ENCODE peak calls at places on chromosomes 7 and 10, in ten cellular contexts. M is BJ, U is heart right ventricle, D is coronary artery, T is right lobe of liver, F is transverse colon, W is fibroblast of lung, L is tibial artery, A is AG04450, B is A549. C is an unnamed sample.

GRCh38 chr7:55308186-55308929 is 56.8 kb upstream of the LANCL2 start:
- DNase-seq in M (peak), U (peak), D (no peak), A (no peak), W (peak), B (no peak), T (no peak), F (no peak), L (no peak), C (no peak)

GRCh38 chr7:148697256-148697841 is 1.4 kb upstream of the CUL1 start:
- DNase-seq in D (no peak), F (peak), L (peak), W (peak), M (no peak), B (no peak), T (no peak), A (no peak), U (peak), C (no peak)

GRCh38 chr10:105339669-105340068 is 698.6 kb downstream of the SORCS3 start:
- DNase-seq in F (no peak), B (no peak), L (no peak), M (no peak), W (no peak), U (no peak), D (no peak), A (no peak), T (no peak), C (no peak)

GRCh38 chr10:113086282-113086681 is 136.2 kb downstream of the TCF7L2 start:
- DNase-seq in M (no peak), A (no peak), D (no peak), F (no peak), B (peak), U (no peak), L (no peak), T (no peak), W (no peak), C (no peak)

GRCh38 chr10:69994262-69994661 is 58.4 kb upstream of the MACROH2A2 start:
- DNase-seq in W (peak), T (no peak), L (peak), B (peak), U (peak), A (no peak), F (peak), D (no peak), M (no peak), C (peak)

GRCh38 chr7:91266931-91267557 is 2.8 kb downstream of the FZD1 start:
- DNase-seq in W (peak), M (no peak), F (no peak), A (no peak), L (no peak), B (no peak), D (no peak), T (no peak), U (no peak), C (no peak)

GRCh38 chr10:5515948-5516761 is 8.6 kb upstream of the CALML3 start:
- DNase-seq in A (no peak), B (no peak), L (no peak), M (no peak), U (no peak), W (no peak), D (no peak), F (no peak), T (no peak), C (no peak)

GRCh38 chr7:132656846-132657776 is 80.8 kb upstream of the PLXNA4 start:
- DNase-seq in U (no peak), M (no peak), T (no peak), A (no peak), F (no peak), D (no peak), W (peak), B (peak), L (no peak), C (peak)

GRCh38 chr10:45154481-45154880 is 153.8 kb downstream of the ZNF22 start:
- DNase-seq in D (no peak), T (no peak), B (no peak), W (peak), L (no peak), F (no peak), A (no peak), U (no peak), M (no peak), C (no peak)

GRCh38 chr10:69944761-69945160 is 107.9 kb upstream of the MACROH2A2 start:
- DNase-seq in M (no peak), L (no peak), D (no peak), B (no peak), A (no peak), W (no peak), T (no peak), F (no peak), U (no peak), C (no peak)

GRCh38 chr7:29340691-29341090 is 146.1 kb downstream of the CHN2 start:
- DNase-seq in F (no peak), L (no peak), W (no peak), U (no peak), B (no peak), M (no peak), D (no peak), T (no peak), A (no peak), C (no peak)

GRCh38 chr10:86663576-86664369 is 4.5 kb upstream of the LDB3 start:
- DNase-seq in F (no peak), W (no peak), B (no peak), L (no peak), T (no peak), A (no peak), M (no peak), D (no peak), U (no peak), C (no peak)

GRCh38 chr7:42621543-42622219 is 290.2 kb downstream of the C7orf25 start:
- DNase-seq in M (no peak), L (no peak), W (peak), F (no peak), U (no peak), A (no peak), T (no peak), B (no peak), D (no peak), C (no peak)

GRCh38 chr7:105811189-105811847 is 65.1 kb downstream of the ATXN7L1 start:
- DNase-seq in U (no peak), T (no peak), L (no peak), D (no peak), W (no peak), B (no peak), A (no peak), M (no peak), F (no peak), C (no peak)

GRCh38 chr10:104518891-104519290 is 122.2 kb upstream of the SORCS3 start:
- DNase-seq in W (no peak), U (no peak), M (no peak), F (no peak), B (no peak), T (no peak), D (no peak), L (no peak), A (no peak), C (no peak)

GRCh38 chr10:106935978-106936451 is 228.5 kb downstream of the SORCS1 start:
- DNase-seq in F (no peak), M (no peak), W (no peak), A (no peak), B (no peak), D (no peak), L (no peak), T (no peak), U (no peak), C (no peak)

GRCh38 chr10:17599089-17599488 is 18.1 kb downstream of the HACD1 start:
- DNase-seq in W (peak), F (no peak), A (peak), B (peak), L (no peak), D (no peak), T (no peak), U (peak), M (no peak), C (no peak)

GRCh38 chr10:116111483-116112095 is 161.4 kb downstream of the GFRA1 start:
- DNase-seq in W (no peak), F (no peak), A (no peak), M (no peak), U (no peak), D (peak), L (no peak), B (no peak), T (no peak), C (no peak)

GRCh38 chr7:94649313-94649924 is 6.5 kb downstream of the SGCE start:
- DNase-seq in T (no peak), B (no peak), M (no peak), W (no peak), L (no peak), F (no peak), A (no peak), D (no peak), U (no peak), C (no peak)

GRCh38 chr7:18831381-18831901 is 286.0 kb downstream of the TWIST1 start:
- DNase-seq in B (no peak), W (peak), L (peak), U (peak), T (no peak), D (no peak), A (no peak), F (no peak), M (no peak), C (no peak)

GRCh38 chr7:43201912-43202311 is 89.5 kb downstream of the HECW1 start:
- DNase-seq in U (no peak), T (no peak), M (no peak), A (peak), B (no peak), D (no peak), W (peak), L (no peak), F (no peak), C (no peak)

GRCh38 chr10:63416376-63416775 is 49.4 kb downstream of the JMJD1C start:
- DNase-seq in F (no peak), D (no peak), A (no peak), B (no peak), W (peak), T (no peak), L (no peak), U (no peak), M (no peak), C (no peak)

GRCh38 chr10:70348228-70348850 is 34.1 kb downstream of the LRRC20 start:
- DNase-seq in U (peak), D (no peak), L (no peak), F (no peak), A (no peak), B (peak), T (no peak), W (peak), M (no peak), C (peak)

GRCh38 chr7:156827587-156828203 is 65.3 kb downstream of the LMBR1 start:
- DNase-seq in T (no peak), B (peak), D (no peak), L (no peak), W (peak), A (no peak), M (no peak), F (no peak), U (no peak), C (no peak)

GRCh38 chr10:95394161-95394880 is 103.5 kb upstream of the PDLIM1 start:
- DNase-seq in F (no peak), A (no peak), M (no peak), U (no peak), B (peak), D (no peak), W (no peak), L (no peak), T (no peak), C (peak)

GRCh38 chr7:90777075-90777864 is 181.1 kb downstream of the CDK14 start:
- DNase-seq in L (no peak), B (no peak), F (no peak), W (no peak), D (no peak), A (no peak), U (no peak), M (no peak), T (no peak), C (no peak)

GRCh38 chr10:127346604-127347003 is 150.2 kb upstream of the INSYN2A start:
- DNase-seq in U (no peak), M (no peak), A (no peak), D (no peak), L (no peak), B (no peak), W (no peak), T (no peak), F (no peak), C (no peak)

GRCh38 chr10:59997807-59998525 is 91.6 kb upstream of the CCDC6 start:
- DNase-seq in M (no peak), D (no peak), B (no peak), L (no peak), W (no peak), T (no peak), U (no peak), F (peak), A (no peak), C (no peak)

GRCh38 chr7:51545131-51545530 is 228.5 kb upstream of the COBL start:
- DNase-seq in M (no peak), U (no peak), W (no peak), A (no peak), T (no peak), L (no peak), F (no peak), B (no peak), D (no peak), C (no peak)

GRCh38 chr7:4246536-4246935 is 435.6 kb upstream of the FOXK1 start:
- DNase-seq in W (no peak), A (no peak), T (no peak), B (no peak), M (no peak), U (no peak), L (peak), D (no peak), F (no peak), C (no peak)

GRCh38 chr10:5497948-5498730 is 1.2 kb downstream of the CALML5 start:
- DNase-seq in M (no peak), T (no peak), W (no peak), F (no peak), D (peak), A (no peak), L (no peak), B (no peak), U (no peak), C (no peak)

GRCh38 chr7:101400751-101401150 is 38.1 kb downstream of the COL26A1 start:
- DNase-seq in U (no peak), B (no peak), W (no peak), L (no peak), T (no peak), F (no peak), A (no peak), D (no peak), M (no peak), C (no peak)

GRCh38 chr10:101901340-101901739 is 57.7 kb upstream of the KCNIP2 start:
- DNase-seq in F (no peak), L (no peak), U (no peak), T (no peak), D (no peak), B (no peak), M (no peak), W (no peak), A (no peak), C (no peak)

GRCh38 chr10:123835575-123835974 is 56.0 kb downstream of the CPXM2 start:
- DNase-seq in M (no peak), L (no peak), F (no peak), W (no peak), D (no peak), B (no peak), T (no peak), A (no peak), U (no peak), C (no peak)

GRCh38 chr7:27158436-27159277 is 2.2 kb upstream of the HOXA7 start:
- DNase-seq in L (no peak), F (peak), D (no peak), T (no peak), W (no peak), U (no peak), B (no peak), A (no peak), M (no peak), C (no peak)

GRCh38 chr10:52533986-52534385 is 219.9 kb downstream of the DKK1 start:
- DNase-seq in T (no peak), M (no peak), W (no peak), A (no peak), D (no peak), U (no peak), F (no peak), L (no peak), B (no peak), C (no peak)

GRCh38 chr10:92691042-92691590 is 1.4 kb downstream of the HHEX start:
- DNase-seq in L (peak), A (no peak), T (peak), W (no peak), F (no peak), B (no peak), U (no peak), D (no peak), M (no peak), C (no peak)

GRCh38 chr7:142569851-142570250 is 179.4 kb upstream of the PRSS1 start:
- DNase-seq in T (no peak), W (no peak), L (no peak), M (no peak), F (no peak), D (no peak), U (no peak), A (no peak), B (no peak), C (no peak)

GRCh38 chr10:100670828-100671479 is 74.4 kb upstream of the PAX2 start:
- DNase-seq in U (no peak), M (no peak), L (no peak), A (no peak), F (peak), T (peak), B (peak), W (no peak), D (no peak), C (peak)

GRCh38 chr7:133984023-133984422 is 143.1 kb upstream of the LRGUK start:
- DNase-seq in U (no peak), M (no peak), F (no peak), A (no peak), B (no peak), W (no peak), T (no peak), L (no peak), D (no peak), C (no peak)
- TF ChIP-seq CTCF in U (no peak), M (no peak), F (no peak), A (no peak), B (no peak), W (no peak), T (no peak), L (no peak), D (no peak), C (no peak)

DNA sequence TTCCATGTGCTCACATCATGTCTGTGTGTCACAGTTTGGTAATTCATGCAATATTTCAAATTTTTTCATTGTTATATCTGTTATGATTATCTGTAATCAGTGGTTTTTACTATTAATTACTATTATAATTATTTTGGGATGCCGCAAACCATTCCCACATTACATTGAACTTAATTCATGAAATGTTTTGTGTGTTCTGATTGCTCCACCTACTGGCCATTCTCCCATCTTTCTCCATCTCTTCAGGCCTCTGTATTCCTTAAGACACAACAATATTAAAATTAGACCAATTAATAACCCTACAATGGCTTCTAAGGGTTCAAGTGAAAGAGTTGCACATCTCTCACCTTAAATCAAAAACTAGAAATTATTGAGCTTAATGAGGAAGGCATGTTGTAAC is 398.5 kb downstream of the PCDH15 start:
- DNase-seq in A (no peak), W (peak), B (peak), M (no peak), D (no peak), L (no peak), F (no peak), T (no peak), U (no peak), C (peak)
- TF ChIP-seq CTCF in A (peak), W (peak), B (peak), M (peak), D (no peak), L (no peak), F (no peak), T (peak), U (peak), C (peak)

GRCh38 chr10:74419491-74420466 is 268.8 kb downstream of the ADK start:
- DNase-seq in D (no peak), A (no peak), W (peak), B (peak), U (no peak), T (no peak), M (no peak), L (no peak), F (peak), C (peak)
- TF ChIP-seq CTCF in D (no peak), A (peak), W (peak), B (peak), U (peak), T (peak), M (peak), L (peak), F (peak), C (peak)

GRCh38 chr10:955820-956217 is 24.3 kb upstream of the LARP4B start:
- DNase-seq in L (no peak), M (no peak), W (no peak), U (no peak), D (no peak), F (no peak), T (no peak), A (no peak), B (no peak), C (no peak)
- TF ChIP-seq CTCF in L (no peak), M (no peak), W (no peak), U (no peak), D (no peak), F (no peak), T (no peak), A (no peak), B (no peak), C (no peak)

GRCh38 chr10:24727811-24728210 is 4.1 kb upstream of the ARHGAP21 start:
- DNase-seq in M (no peak), L (no peak), U (no peak), T (no peak), W (no peak), A (no peak), B (peak), F (no peak), D (no peak), C (peak)
- TF ChIP-seq CTCF in M (peak), L (no peak), U (peak), T (no peak), W (peak), A (peak), B (peak), F (no peak), D (no peak), C (no peak)

GRCh38 chr7:151086802-151087246 is 549 bp downstream of the AGAP3 start:
- DNase-seq in U (no peak), D (no peak), F (peak), B (no peak), W (peak), L (no peak), M (no peak), A (no peak), T (no peak), C (no peak)

GRCh38 chr7:151088856-151089699 is 2.8 kb downstream of the AGAP3 start:
- DNase-seq in D (no peak), U (peak), L (peak), B (no peak), T (peak), F (peak), W (peak), A (no peak), M (no peak), C (no peak)

GRCh38 chr7:151088019-151088855 is 2.0 kb downstream of the AGAP3 start:
- DNase-seq in L (no peak), U (no peak), T (no peak), B (no peak), W (peak), A (no peak), D (no peak), F (no peak), M (no peak), C (no peak)

GRCh38 chr7:151085691-151086620 is at the start of gene AGAP3:
- DNase-seq in A (no peak), L (peak), D (peak), F (peak), W (peak), M (no peak), B (peak), T (peak), U (peak), C (peak)

GRCh38 chr7:151087247-151088018 is 1.2 kb downstream of the AGAP3 start:
- DNase-seq in W (peak), D (no peak), M (no peak), A (no peak), L (peak), B (peak), T (peak), F (peak), U (peak), C (peak)
- TF ChIP-seq CTCF in W (peak), D (no peak), M (peak), A (peak), L (peak), B (peak), T (peak), F (peak), U (peak), C (no peak)

GRCh38 chr7:128946936-128947830 is 9.5 kb downstream of the IRF5 start:
- DNase-seq in U (no peak), F (no peak), D (no peak), M (no peak), T (no peak), B (no peak), L (no peak), W (no peak), A (no peak), C (peak)
- TF ChIP-seq CTCF in U (no peak), F (no peak), D (no peak), M (peak), T (peak), B (peak), L (no peak), W (no peak), A (peak), C (peak)